ENCODE peak calls at places on chromosomes 12 and 14, in four cellular contexts. One of them, this sample, is unnamed.

GRCh38 chr14:59123975-59124374 is 64.5 kb upstream of the DAAM1 start:
- DNase-seq in fibroblast of mammary gland: peak
- DNase-seq in nucleus accumbens: no peak
- DNase-seq in epithelial cell of proximal tubule: peak
- DNase-seq in this sample: peak

GRCh38 chr12:124683330-124683662 is 115.9 kb upstream of the NCOR2 start:
- DNase-seq in fibroblast of mammary gland: no peak
- DNase-seq in nucleus accumbens: no peak
- DNase-seq in epithelial cell of proximal tubule: no peak
- DNase-seq in this sample: no peak

GRCh38 chr14:65095633-65096205 is 6.6 kb downstream of the MAX start:
- DNase-seq in fibroblast of mammary gland: peak
- DNase-seq in nucleus accumbens: peak
- DNase-seq in epithelial cell of proximal tubule: no peak
- DNase-seq in this sample: peak

GRCh38 chr12:52942056-52942913 is 6.6 kb upstream of the KRT18 start:
- DNase-seq in fibroblast of mammary gland: no peak
- DNase-seq in nucleus accumbens: no peak
- DNase-seq in epithelial cell of proximal tubule: no peak
- DNase-seq in this sample: no peak

GRCh38 chr12:28222959-28223662 is 32.9 kb downstream of the CCDC91 start:
- DNase-seq in fibroblast of mammary gland: no peak
- DNase-seq in nucleus accumbens: no peak
- DNase-seq in epithelial cell of proximal tubule: no peak
- DNase-seq in this sample: no peak

GRCh38 chr12:129080821-129081220 is 227.5 kb downstream of the GLT1D1 start:
- DNase-seq in fibroblast of mammary gland: no peak
- DNase-seq in nucleus accumbens: no peak
- DNase-seq in epithelial cell of proximal tubule: no peak
- DNase-seq in this sample: no peak

GRCh38 chr14:92408186-92408585 is 85.2 kb downstream of the SLC24A4 start:
- DNase-seq in fibroblast of mammary gland: peak
- DNase-seq in nucleus accumbens: no peak
- DNase-seq in epithelial cell of proximal tubule: no peak
- DNase-seq in this sample: peak

GRCh38 chr12:12405882-12406281 is 49.0 kb downstream of the BORCS5 start:
- DNase-seq in fibroblast of mammary gland: no peak
- DNase-seq in nucleus accumbens: peak
- DNase-seq in epithelial cell of proximal tubule: no peak
- DNase-seq in this sample: no peak

GRCh38 chr12:41073633-41074576 is 114.2 kb upstream of the PDZRN4 start:
- DNase-seq in fibroblast of mammary gland: no peak
- DNase-seq in nucleus accumbens: no peak
- DNase-seq in epithelial cell of proximal tubule: no peak
- DNase-seq in this sample: no peak

GRCh38 chr14:52363969-52364368 is 49.9 kb downstream of the PTGER2 start:
- DNase-seq in fibroblast of mammary gland: peak
- DNase-seq in nucleus accumbens: no peak
- DNase-seq in epithelial cell of proximal tubule: no peak
- DNase-seq in this sample: peak

GRCh38 chr14:99320105-99320572 is 48.1 kb upstream of the BCL11B start:
- DNase-seq in fibroblast of mammary gland: peak
- DNase-seq in nucleus accumbens: peak
- DNase-seq in epithelial cell of proximal tubule: no peak
- DNase-seq in this sample: peak

This sample was measured in AG08395.